ENCODE peak calls at places on chromosomes 3 and 15, in four cellular contexts. G is prostate gland; K is iPS-NIHi11; O is activated CD4-positive, alpha-beta T cell treated with anti-CD3 and anti-CD28 coated beads, Interleukin-2, amount 10 ng/mL, durations not matched to agents 7 days and 5 days. U is an unnamed sample.

GRCh38 chr3:71585891-71586809 is 2.6 kb upstream of the FOXP1 start:
- DNase-seq in G (peak), K (no peak), O (peak), U (no peak)

GRCh38 chr3:16179261-16179660 is 4.8 kb downstream of the GALNT15 start:
- DNase-seq in G (no peak), K (no peak), O (no peak), U (no peak)

GRCh38 chr15:63044645-63045437 is 2.3 kb downstream of the TPM1 start:
- DNase-seq in G (no peak), K (no peak), O (no peak), U (no peak)

GRCh38 chr3:11565932-11566331 is 77.8 kb downstream of the VGLL4 start:
- DNase-seq in G (no peak), K (no peak), O (no peak), U (no peak)

GRCh38 chr15:41934843-41935242 is 37.5 kb downstream of the EHD4 start:
- DNase-seq in G (no peak), K (peak), O (peak), U (no peak)

GRCh38 chr3:170565495-170565894 is 20.4 kb downstream of the SLC7A14 start:
- DNase-seq in G (no peak), K (no peak), O (no peak), U (no peak)

GRCh38 chr3:126106336-126107202 is 22.6 kb upstream of the SLC41A3 start:
- DNase-seq in G (no peak), K (peak), O (no peak), U (no peak)

GRCh38 chr15:68580026-68580882 is 1.5 kb downstream of the CORO2B start:
- DNase-seq in G (no peak), K (no peak), O (no peak), U (no peak)

U was measured in LNCaP clone FGC.